ENCODE peak calls at places on chromosomes 7 and 10, in four cellular contexts. B is NB4, X is HepG2, M is HCT116. P is an unnamed sample.

GRCh38 chr10:35456784-35457183 is 120.5 kb downstream of the CCNY start:
- DNase-seq in B (no peak), X (no peak), M (no peak), P (no peak)

GRCh38 chr7:95330194-95331003 is 6.1 kb upstream of the PON1 start:
- DNase-seq in B (peak), X (no peak), M (no peak), P (peak)

GRCh38 chr10:125273023-125273422 is 112.7 kb upstream of the CTBP2 start:
- DNase-seq in B (no peak), X (no peak), M (no peak), P (no peak)

GRCh38 chr7:101154693-101155102 is 422 bp downstream of the AP1S1 start:
- DNase-seq in B (no peak), X (no peak), M (no peak), P (no peak)

GRCh38 chr10:111391146-111391545 is 314.3 kb downstream of the ADRA2A start:
- DNase-seq in B (no peak), X (no peak), M (no peak), P (no peak)

GRCh38 chr10:72321248-72322029 is 33.3 kb downstream of the DNAJB12 start:
- DNase-seq in B (no peak), X (no peak), M (no peak), P (no peak)

GRCh38 chr7:24980695-24981543 is 941 bp upstream of the OSBPL3 start:
- DNase-seq in B (no peak), X (no peak), M (no peak), P (peak)

GRCh38 chr10:86635402-86635801 is 18.9 kb upstream of the OPN4 start:
- DNase-seq in B (no peak), X (no peak), M (no peak), P (no peak)

GRCh38 chr10:69939033-69939432 is 113.6 kb upstream of the MACROH2A2 start:
- DNase-seq in B (no peak), X (no peak), M (no peak), P (no peak)

GRCh38 chr7:102024005-102024768 is 206.8 kb downstream of the CUX1 start:
- DNase-seq in B (no peak), X (peak), M (no peak), P (no peak)

GRCh38 chr7:38195804-38196595 is 18.0 kb downstream of the STARD3NL start:
- DNase-seq in B (no peak), X (no peak), M (no peak), P (peak)

GRCh38 chr7:70098133-70098561 is 499.9 kb downstream of the AUTS2 start:
- DNase-seq in B (peak), X (no peak), M (no peak), P (no peak)

GRCh38 chr7:148585399-148585798 is 5.2 kb upstream of the C7orf33 start:
- DNase-seq in B (no peak), X (no peak), M (no peak), P (no peak)

GRCh38 chr7:33423646-33424020 is 294.3 kb downstream of the BBS9 start:
- DNase-seq in B (peak), X (peak), M (peak), P (peak)

GRCh38 chr7:64951250-64951848 is 39.5 kb downstream of the ZNF117 start:
- DNase-seq in B (peak), X (peak), M (peak), P (peak)

GRCh38 chr10:83274088-83274487 is 865.2 kb upstream of the GHITM start:
- DNase-seq in B (no peak), X (no peak), M (no peak), P (no peak)

GRCh38 chr10:102946992-102947391 is 28.9 kb downstream of the CNNM2 start:
- DNase-seq in B (no peak), X (no peak), M (no peak), P (no peak)

GRCh38 chr10:102677736-102678354 is 33.6 kb downstream of the TRIM8 start:
- DNase-seq in B (no peak), X (no peak), M (no peak), P (no peak)

GRCh38 chr10:76125900-76126299 is 694.5 kb downstream of the LRMDA start:
- DNase-seq in B (no peak), X (no peak), M (no peak), P (no peak)

GRCh38 chr10:60123172-60123571 is 216.8 kb upstream of the CCDC6 start:
- DNase-seq in B (no peak), X (no peak), M (peak), P (peak)

GRCh38 chr7:36029846-36030510 is 123.1 kb upstream of the EEPD1 start:
- DNase-seq in B (no peak), X (no peak), M (no peak), P (no peak)

GRCh38 chr7:36032362-36032818 is 120.7 kb upstream of the EEPD1 start:
- DNase-seq in B (no peak), X (no peak), M (no peak), P (no peak)

GRCh38 chr7:36037121-36037662 is 115.9 kb upstream of the EEPD1 start:
- DNase-seq in B (peak), X (no peak), M (no peak), P (peak)

GRCh38 chr7:36036590-36036989 is 116.5 kb upstream of the EEPD1 start:
- DNase-seq in B (no peak), X (no peak), M (no peak), P (peak)

DNA sequence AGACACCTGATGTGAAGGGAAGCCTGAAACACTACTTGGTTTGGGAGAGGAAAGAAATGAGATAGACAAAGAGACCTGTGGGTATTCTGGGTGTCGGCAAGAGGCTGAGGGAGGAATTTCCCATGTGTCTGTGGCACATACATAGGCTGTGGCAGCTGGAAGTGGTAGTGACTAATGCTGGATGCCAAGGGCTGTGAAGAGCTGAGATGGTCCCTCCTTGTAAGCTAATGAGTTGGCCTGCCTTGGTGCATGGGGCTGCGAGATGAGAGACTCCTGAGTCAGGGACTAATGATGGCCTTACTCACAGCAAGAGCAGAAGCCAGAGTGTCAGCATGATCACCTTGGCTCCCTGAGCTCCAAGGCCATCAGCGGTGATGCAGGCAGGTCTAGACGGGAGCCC is 119.0 kb upstream of the EEPD1 start:
- DNase-seq in B (no peak), X (no peak), M (no peak), P (no peak)
- TF ChIP-seq MAX in B (no peak), X (no peak), M (no peak), P (no peak)

DNA sequence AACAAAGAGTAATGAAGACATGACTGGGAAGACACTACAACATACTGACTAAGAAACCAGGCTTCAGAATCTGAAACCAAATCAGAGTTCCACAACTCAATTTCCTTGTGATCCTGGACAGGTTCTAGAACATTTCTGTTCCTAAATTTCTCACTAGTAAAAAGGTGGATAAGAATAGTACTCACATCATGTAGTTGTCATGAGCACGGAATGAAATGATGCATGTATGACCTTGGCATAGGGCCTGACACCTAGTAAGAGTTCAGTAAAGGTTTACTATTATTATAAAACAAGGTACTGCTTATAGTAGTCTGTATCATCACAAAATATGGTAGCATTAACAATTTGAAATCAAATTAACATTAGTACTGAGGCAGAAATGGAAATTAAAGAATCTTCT is 19.9 kb downstream of the DOCK4 start:
- DNase-seq in B (no peak), X (no peak), M (no peak), P (no peak)
- TF ChIP-seq MAX in B (no peak), X (no peak), M (no peak), P (no peak)

DNA sequence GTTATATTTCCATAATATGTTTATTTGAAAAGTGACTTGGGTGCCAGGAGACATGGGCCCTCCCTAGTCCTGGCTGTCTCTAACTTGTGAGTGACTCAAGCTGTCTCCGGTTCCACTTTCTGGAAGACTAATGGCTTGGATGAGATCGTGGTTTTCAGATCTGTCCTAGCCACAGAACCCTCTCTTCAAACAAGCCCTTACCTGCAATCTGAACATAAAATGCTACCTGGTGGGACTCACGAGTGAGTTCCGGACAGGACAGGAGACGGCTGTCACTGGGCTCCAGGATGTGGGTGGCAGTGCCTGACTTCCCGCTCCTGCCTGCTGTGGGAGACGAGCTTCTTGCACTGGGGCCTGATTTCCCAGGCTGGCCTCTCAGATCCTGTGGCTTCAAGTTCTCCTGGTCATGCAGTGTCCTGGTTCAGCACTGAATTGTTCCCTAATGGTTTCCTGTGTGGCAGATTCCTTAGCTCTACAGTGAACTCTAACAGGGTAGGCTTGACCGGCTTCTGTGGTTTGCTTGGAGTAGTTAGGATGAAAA is 26.0 kb upstream of the PFKFB3 start:
- DNase-seq in B (no peak), X (no peak), M (no peak), P (no peak)
- TF ChIP-seq MAX in B (no peak), X (no peak), M (no peak), P (no peak)

GRCh38 chr7:130445008-130445407 is 4.2 kb upstream of the CEP41 start:
- DNase-seq in B (no peak), X (peak), M (no peak), P (no peak)

GRCh38 chr7:130446285-130446684 is 5.5 kb upstream of the CEP41 start:
- DNase-seq in B (no peak), X (no peak), M (no peak), P (no peak)

GRCh38 chr7:130440527-130441365 is at the start of gene CEP41:
- DNase-seq in B (peak), X (peak), M (peak), P (peak)

GRCh38 chr7:130444230-130444629 is 3.4 kb upstream of the CEP41 start:
- DNase-seq in B (no peak), X (no peak), M (no peak), P (no peak)

DNA sequence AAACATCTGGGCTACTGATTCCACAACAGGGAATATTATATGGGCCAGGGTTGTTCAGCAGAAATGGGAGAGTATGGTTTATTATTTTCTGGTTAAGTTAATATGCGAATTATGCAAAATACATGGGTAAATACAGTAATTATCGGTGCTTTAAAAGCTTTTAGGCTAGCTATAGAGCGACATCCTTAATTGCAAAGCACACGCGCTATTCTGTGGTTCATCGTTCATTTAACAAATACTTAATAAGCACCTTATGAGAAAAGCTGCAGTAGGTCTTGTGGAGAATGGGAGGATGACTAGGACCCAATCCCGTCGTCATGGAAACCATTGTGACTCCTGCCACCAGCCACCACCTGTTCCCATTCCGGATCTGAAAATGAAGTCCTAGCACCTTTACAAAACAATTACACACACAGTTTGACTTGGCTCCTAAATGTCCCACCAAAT is 615 bp upstream of the CEP41 start:
- DNase-seq in B (peak), X (no peak), M (no peak), P (peak)
- TF ChIP-seq MAX in B (no peak), X (no peak), M (no peak), P (no peak)

GRCh38 chr10:132066186-132066585 is 440 bp downstream of the JAKMIP3 start:
- DNase-seq in B (no peak), X (no peak), M (no peak), P (no peak)
- TF ChIP-seq MAX in B (no peak), X (no peak), M (no peak), P (no peak)

GRCh38 chr7:128783143-128783799 is 7.7 kb upstream of the OPN1SW start:
- DNase-seq in B (peak), X (peak), M (peak), P (peak)

GRCh38 chr7:128777156-128778123 is 1.8 kb upstream of the OPN1SW start:
- DNase-seq in B (peak), X (peak), M (no peak), P (peak)

GRCh38 chr7:128781851-128782250 is 6.3 kb upstream of the OPN1SW start:
- DNase-seq in B (no peak), X (no peak), M (no peak), P (no peak)

GRCh38 chr7:128778946-128779345 is 3.4 kb upstream of the OPN1SW start:
- DNase-seq in B (no peak), X (no peak), M (no peak), P (no peak)

DNA sequence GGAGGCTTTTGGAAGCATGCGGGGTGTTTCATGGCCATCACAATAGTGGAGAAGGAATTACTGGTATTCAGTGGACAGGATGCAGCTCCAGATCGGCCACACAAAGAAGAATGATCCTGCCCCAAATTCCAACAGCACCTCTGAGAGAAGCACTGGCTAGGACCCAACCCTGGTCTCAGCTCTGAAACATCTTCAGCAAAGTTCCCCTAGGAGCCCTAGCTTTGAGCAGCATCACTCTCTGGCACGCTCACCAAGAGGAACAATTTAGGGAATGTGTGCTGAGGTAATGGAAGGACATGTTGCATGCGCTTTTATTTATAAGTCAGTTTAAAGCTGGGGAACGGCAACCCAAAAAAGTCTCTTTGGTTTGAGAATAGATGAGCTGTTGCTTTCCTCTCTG is 5.5 kb upstream of the OPN1SW start:
- DNase-seq in B (no peak), X (no peak), M (no peak), P (no peak)
- TF ChIP-seq MAX in B (no peak), X (no peak), M (no peak), P (no peak)